ENCODE peak calls at places on chromosome 12, in six cellular contexts. H, E, X, B, O and I are unnamed samples.

GRCh38 chr12:29778531-29778930 is 5.2 kb downstream of the TMTC1 start:
- DNase-seq in O (no peak), B (no peak), X (no peak), H (no peak), E (no peak), I (no peak)

GRCh38 chr12:81863406-81863805 is 104.3 kb upstream of the PPFIA2 start:
- DNase-seq in X (no peak), O (no peak), H (no peak), B (peak; percentile 8), E (peak; percentile 4), I (no peak)

GRCh38 chr12:84919271-84919670 is 6.7 kb upstream of the SLC6A15 start:
- DNase-seq in X (no peak), H (no peak), E (no peak), B (no peak), O (no peak), I (no peak)

GRCh38 chr12:1851126-1851791 is 30.9 kb downstream of the LRTM2 start:
- DNase-seq in X (no peak), H (no peak), E (no peak), B (no peak), O (no peak), I (no peak)

GRCh38 chr12:120328228-120328627 is 649 bp upstream of the PLA2G1B start:
- DNase-seq in X (no peak), E (no peak), O (no peak), H (no peak), B (no peak), I (no peak)

GRCh38 chr12:102966200-102966941 is 8.9 kb downstream of the ASCL1 start:
- DNase-seq in O (no peak), X (no peak), H (no peak), B (no peak), E (no peak), I (no peak)

GRCh38 chr12:79360269-79360668 is 330.5 kb downstream of the PAWR start:
- DNase-seq in O (no peak), E (no peak), X (no peak), B (no peak), H (no peak), I (no peak)

GRCh38 chr12:53298154-53298553 is 1.3 kb upstream of the MYG1 start:
- DNase-seq in H (no peak), O (no peak), X (no peak), B (no peak), E (peak; percentile 85), I (no peak)

GRCh38 chr12:11446372-11446771 is 51.0 kb upstream of the PRB2 start:
- DNase-seq in H (no peak), E (no peak), O (no peak), B (no peak), X (no peak), I (no peak)

GRCh38 chr12:32201096-32201495 is 94.4 kb downstream of the BICD1 start:
- DNase-seq in X (no peak), O (no peak), B (no peak), H (no peak), E (no peak), I (no peak)
- H3K27ac ChIP-seq in X (no peak overlapping the region), O (peak overlapping the region; percentile 25), B (no peak overlapping the region), H (no peak overlapping the region), E (no peak overlapping the region), I (no peak overlapping the region)

DNA sequence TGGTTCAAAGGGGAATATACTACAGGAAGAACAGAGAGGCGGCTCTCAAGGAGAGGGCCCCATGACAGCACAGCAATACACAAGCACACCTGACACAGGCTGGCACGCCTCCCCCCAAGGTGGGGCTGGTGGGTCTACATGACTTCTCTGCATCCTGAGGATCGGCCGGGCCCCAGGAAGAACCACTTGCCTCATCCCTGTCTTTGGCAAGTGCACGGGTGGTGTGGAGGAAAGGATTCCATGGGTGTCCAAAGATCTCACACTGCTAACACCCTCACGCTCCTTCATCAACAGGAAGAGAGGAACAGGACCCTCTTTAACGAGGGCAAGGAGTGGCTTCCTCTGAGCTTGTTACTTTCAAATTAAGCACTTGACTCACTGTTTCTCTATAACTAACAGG is 7.3 kb downstream of the VAMP1 start:
- DNase-seq in E (no peak), O (no peak), B (no peak), X (no peak), H (no peak), I (no peak)
- H3K4me3 ChIP-seq in E (no peak overlapping the region), O (no peak overlapping the region), B (no peak overlapping the region), X (no peak overlapping the region), H (no peak overlapping the region), I (no peak overlapping the region)

DNA sequence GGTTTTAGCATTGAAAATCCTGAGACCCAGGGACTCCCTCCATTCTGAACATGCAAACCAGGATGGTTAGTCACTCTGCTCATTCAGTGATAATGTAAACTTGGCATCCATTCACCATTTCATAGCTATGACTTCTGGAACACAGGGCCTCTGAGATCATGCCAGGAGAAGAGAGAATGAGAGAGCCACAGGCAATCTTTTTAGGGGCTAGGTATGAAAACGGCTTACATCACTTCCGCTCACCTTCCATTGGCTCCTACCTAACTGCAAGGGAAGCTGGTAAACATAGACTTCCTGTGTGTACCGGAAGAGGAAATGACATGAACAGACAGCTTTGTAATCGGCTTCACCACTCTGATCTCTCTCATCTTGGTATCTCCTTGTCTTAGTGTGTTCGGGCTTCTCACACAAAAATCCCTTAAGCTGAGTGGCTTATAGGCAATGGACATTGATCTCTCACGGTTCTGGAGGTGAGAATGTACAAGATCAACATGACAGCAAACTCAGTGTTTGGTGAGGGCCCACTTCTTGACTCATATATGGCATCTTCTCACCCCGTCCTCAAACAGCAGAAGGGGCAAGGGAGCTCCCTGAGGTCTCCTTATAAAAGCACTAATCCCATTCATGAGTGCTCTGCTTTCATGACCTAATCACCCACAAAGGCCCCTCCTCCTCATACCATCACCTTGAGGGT is 465.9 kb upstream of the TBX3 start:
- DNase-seq in E (peak; percentile 84), H (no peak), B (no peak), O (no peak), X (peak; percentile 18), I (no peak)
- H3K27ac ChIP-seq in E (no peak overlapping the region), H (no peak overlapping the region), B (no peak overlapping the region), O (no peak overlapping the region), X (no peak overlapping the region), I (no peak overlapping the region)

GRCh38 chr12:129854591-129854990 is 49.2 kb downstream of the TMEM132D start:
- DNase-seq in E (no peak), X (no peak), O (no peak), B (no peak), H (no peak), I (no peak)

GRCh38 chr12:129844662-129845061 is 59.2 kb downstream of the TMEM132D start:
- DNase-seq in B (no peak), X (no peak), O (no peak), H (no peak), E (no peak), I (no peak)

GRCh38 chr12:129847063-129847462 is 56.8 kb downstream of the TMEM132D start:
- DNase-seq in E (no peak), H (no peak), B (no peak), X (no peak), O (no peak), I (no peak)

DNA sequence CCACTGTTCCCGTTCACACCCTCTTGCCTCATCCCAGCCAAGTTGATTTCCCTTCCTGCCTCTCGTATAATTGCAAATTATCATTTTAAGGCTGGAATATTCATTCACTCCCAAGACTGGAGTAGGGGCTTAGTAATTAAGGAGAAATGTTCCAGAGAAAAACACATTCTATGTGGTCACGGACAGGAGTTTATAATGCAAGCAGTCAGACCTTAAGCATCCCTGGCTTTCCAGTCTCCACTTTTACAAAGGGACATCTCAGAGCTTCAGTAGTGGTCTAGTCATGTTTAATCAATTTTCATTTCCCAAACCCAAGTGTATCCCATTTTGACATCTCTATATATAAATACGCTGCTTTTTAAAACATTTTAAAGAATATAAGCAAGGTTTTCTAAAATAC is 54.9 kb downstream of the TMEM132D start:
- DNase-seq in H (no peak), E (no peak), X (no peak), O (no peak), B (no peak), I (no peak)
- H3K4me3 ChIP-seq in H (no peak overlapping the region), E (no peak overlapping the region), X (no peak overlapping the region), O (no peak overlapping the region), B (no peak overlapping the region), I (no peak overlapping the region)

GRCh38 chr12:88643685-88644084 is 63.4 kb upstream of the KITLG start:
- DNase-seq in X (no peak), H (no peak), B (no peak), E (no peak), O (no peak), I (no peak)

GRCh38 chr12:88638388-88638787 is 58.1 kb upstream of the KITLG start:
- DNase-seq in E (peak; percentile 13), X (no peak), B (no peak), O (no peak), H (no peak), I (peak; percentile 10)

GRCh38 chr12:88638956-88639355 is 58.7 kb upstream of the KITLG start:
- DNase-seq in O (no peak), H (no peak), X (no peak), B (no peak), E (peak; percentile 43), I (no peak)

GRCh38 chr12:88642675-88643431 is 62.6 kb upstream of the KITLG start:
- DNase-seq in X (no peak), O (no peak), E (no peak), B (no peak), H (no peak), I (no peak)

DNA sequence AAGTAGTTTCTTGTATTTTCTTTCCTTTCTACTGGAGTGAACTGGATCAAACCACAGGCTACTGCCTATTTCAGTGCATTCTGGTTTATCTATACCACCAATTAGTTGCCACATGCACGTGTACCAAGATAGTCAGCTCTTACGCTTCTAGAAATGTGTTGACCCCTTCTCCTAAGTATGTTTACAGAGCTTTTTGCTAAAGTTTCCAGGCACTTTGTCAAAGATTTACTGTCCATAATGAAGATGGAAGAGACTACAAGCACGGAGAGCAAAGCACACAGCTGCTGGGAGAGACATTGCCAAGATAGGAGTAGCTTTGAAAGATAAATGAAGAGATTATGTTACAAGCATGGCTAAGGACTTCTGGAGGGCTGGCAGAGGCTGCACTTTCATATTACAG is 59.1 kb upstream of the KITLG start:
- DNase-seq in X (no peak), B (no peak), E (peak; percentile 44), O (no peak), H (no peak), I (no peak)
- H3K27ac ChIP-seq in X (no peak overlapping the region), B (no peak overlapping the region), E (no peak overlapping the region), O (peak overlapping the region; percentile 75), H (peak overlapping the region; percentile 62), I (no peak overlapping the region)

GRCh38 chr12:18387706-18388105 is 126.4 kb downstream of the PIK3C2G start:
- DNase-seq in X (no peak), B (no peak), E (no peak), O (no peak), H (no peak), I (no peak)

GRCh38 chr12:18382486-18382885 is 121.2 kb downstream of the PIK3C2G start:
- DNase-seq in H (no peak), O (no peak), E (peak; percentile 43), B (no peak), X (no peak), I (no peak)

GRCh38 chr12:18383203-18383602 is 121.9 kb downstream of the PIK3C2G start:
- DNase-seq in H (no peak), E (peak; percentile 82), O (no peak), X (peak; percentile 62), B (peak; percentile 15), I (no peak)
- H3K4me3 ChIP-seq in H (no peak overlapping the region), E (no peak overlapping the region), O (no peak overlapping the region), X (no peak overlapping the region), B (no peak overlapping the region), I (no peak overlapping the region)